ENCODE peak calls at places on chromosomes 4 and X, in nine cellular contexts. Y, T, X, D, O, Z, C, B and U are unnamed samples.

GRCh38 chr4:163137581-163137980 is 29.1 kb downstream of the NAF1 start:
- DNase-seq in Y (no peak), T (no peak), X (no peak), D (no peak), O (no peak), Z (no peak), C (no peak), B (no peak), U (peak)

GRCh38 chr4:54318904-54319303 is 89.8 kb downstream of the PDGFRA start:
- DNase-seq in Y (no peak), T (no peak), X (peak), D (peak), O (no peak), Z (peak), C (no peak), B (peak), U (peak)

GRCh38 chr4:39062094-39062493 is at the start of gene KLHL5:
- DNase-seq in Y (no peak), T (no peak), X (no peak), D (no peak), O (no peak), Z (no peak), C (no peak), B (peak), U (no peak)

GRCh38 chr4:152290522-152290921 is 245.4 kb downstream of the FBXW7 start:
- DNase-seq in Y (no peak), T (no peak), X (no peak), D (no peak), O (no peak), Z (no peak), C (no peak), B (no peak), U (no peak)

GRCh38 chr4:25535278-25535677 is 120.4 kb upstream of the SLC34A2 start:
- DNase-seq in Y (no peak), T (no peak), X (no peak), D (no peak), O (no peak), Z (no peak), C (no peak), B (no peak), U (no peak)

GRCh38 chr4:169649545-169650226 is 29.3 kb downstream of the CLCN3 start:
- DNase-seq in Y (no peak), T (no peak), X (peak), D (no peak), O (no peak), Z (no peak), C (peak), B (no peak), U (no peak)

GRCh38 chr4:153014460-153014859 is 78.3 kb downstream of the FHDC1 start:
- DNase-seq in Y (no peak), T (no peak), X (peak), D (no peak), O (no peak), Z (no peak), C (no peak), B (peak), U (no peak)

GRCh38 chrX:21972721-21973120 is 32.2 kb downstream of the SMS start:
- DNase-seq in Y (no peak), T (no peak), X (peak), D (no peak), O (no peak), Z (no peak), C (no peak), B (peak), U (peak)

GRCh38 chr4:8303081-8303480 is 33.5 kb downstream of the HTRA3 start:
- DNase-seq in Y (no peak), T (no peak), X (no peak), D (no peak), O (peak), Z (no peak), C (no peak), B (no peak), U (no peak)

GRCh38 chrX:34300871-34301270 is 168.8 kb upstream of the FAM47A start:
- DNase-seq in Y (no peak), T (no peak), X (peak), D (no peak), O (no peak), Z (no peak), C (no peak), B (peak), U (no peak)

GRCh38 chr4:28686618-28687017 is 1826.0 kb downstream of the STIM2 start:
- DNase-seq in Y (no peak), T (no peak), X (peak), D (no peak), O (no peak), Z (no peak), C (peak), B (peak), U (peak)

GRCh38 chrX:36434521-36434920 is 515.0 kb downstream of the CFAP47 start:
- DNase-seq in Y (no peak), T (no peak), X (no peak), D (no peak), O (no peak), Z (no peak), C (no peak), B (no peak), U (no peak)

GRCh38 chrX:53716328-53717088 is 30.0 kb upstream of the HUWE1 start:
- DNase-seq in Y (no peak), T (peak), X (no peak), D (peak), O (no peak), Z (no peak), C (no peak), B (peak), U (no peak)

GRCh38 chr4:68724426-68724825 is 54.0 kb upstream of the UGT2B15 start:
- DNase-seq in Y (no peak), T (no peak), X (no peak), D (no peak), O (no peak), Z (no peak), C (no peak), B (no peak), U (no peak)

GRCh38 chr4:4782969-4783368 is 76.5 kb upstream of the MSX1 start:
- DNase-seq in Y (no peak), T (no peak), X (no peak), D (no peak), O (peak), Z (no peak), C (no peak), B (peak), U (no peak)